ENCODE peak calls at places on chromosomes 2 and 18, in four cellular contexts. L is ovary, N is gastrocnemius medialis, I is upper lobe of left lung. F is an unnamed sample.

GRCh38 chr18:56200381-56200831 is 438.0 kb downstream of the TXNL1 start:
- DNase-seq in L (no peak), N (no peak), I (no peak), F (no peak)

GRCh38 chr18:46629356-46629755 is 27.7 kb downstream of the LOXHD1 start:
- DNase-seq in I (no peak), L (no peak), N (no peak), F (no peak)

GRCh38 chr2:51710222-51710621 is 678.3 kb upstream of the NRXN1 start:
- DNase-seq in L (no peak), I (no peak), N (no peak), F (no peak)

GRCh38 chr18:35619468-35619867 is 37.9 kb downstream of the GALNT1 start:
- DNase-seq in I (no peak), L (no peak), N (no peak), F (no peak)

GRCh38 chr18:5237083-5237722 is 40.1 kb upstream of the AKAIN1 start:
- DNase-seq in N (no peak), L (no peak), I (peak; percentile 48), F (no peak)

GRCh38 chr2:234091432-234091879 is 41.0 kb downstream of the SPP2 start:
- DNase-seq in I (no peak), N (no peak), L (no peak), F (no peak)

GRCh38 chr2:101858246-101858645 is 133.5 kb upstream of the IL1R2 start:
- DNase-seq in I (no peak), N (no peak), L (no peak), F (no peak)

GRCh38 chr2:189579585-189579984 is 1.0 kb downstream of the SLC40A1 start:
- DNase-seq in I (peak; percentile 30), L (no peak), N (no peak), F (no peak)

GRCh38 chr18:13501896-13502295 is 224.5 kb downstream of the FAM210A start:
- DNase-seq in L (no peak), N (no peak), I (no peak), F (no peak)

GRCh38 chr2:28810384-28811285 is at the start of gene SPDYA:
- DNase-seq in N (peak; percentile 44), L (peak; percentile 78), I (peak; percentile 81), F (peak; percentile 76)

GRCh38 chr2:2464095-2464494 is 133.0 kb upstream of the MYT1L start:
- DNase-seq in N (no peak), I (no peak), L (no peak), F (no peak)

GRCh38 chr2:219803294-219803693 is 175.9 kb downstream of the SLC4A3 start:
- DNase-seq in N (no peak), L (no peak), I (no peak), F (no peak)

GRCh38 chr2:185757356-185757755 is 18.8 kb downstream of the FSIP2 start:
- DNase-seq in N (no peak), L (no peak), I (no peak), F (no peak)

GRCh38 chr2:55423303-55423702 is 3.6 kb upstream of the CCDC88A start:
- DNase-seq in I (no peak), N (no peak), L (no peak), F (no peak)
- H3K4me1 ChIP-seq in I (peaks cover 7% of the 10 kb centered on the region), N (peaks cover 14% of the 10 kb centered on the region), L (no peaks in the 10 kb centered on the region), F (peaks cover 21% of the 10 kb centered on the region)

GRCh38 chr2:62194558-62195420 is 1.1 kb upstream of the B3GNT2 start:
- DNase-seq in N (no peak), L (peak; percentile 49), I (no peak), F (peak; percentile 48)
- H3K4me1 ChIP-seq in N (peaks cover 20% of the 10 kb centered on the region), L (peaks cover 5% of the 10 kb centered on the region), I (peaks cover 25% of the 10 kb centered on the region), F (peaks cover 32% of the 10 kb centered on the region)

GRCh38 chr2:16655457-16655837 is 10.2 kb downstream of the CYRIA start:
- DNase-seq in I (no peak), N (no peak), L (no peak), F (no peak)
- H3K4me1 ChIP-seq in I (peaks cover 78% of the 10 kb centered on the region), N (peaks cover 97% of the 10 kb centered on the region), L (peaks cover 12% of the 10 kb centered on the region), F (no peaks in the 10 kb centered on the region)

GRCh38 chr2:160324161-160324768 is 124.2 kb upstream of the ITGB6 start:
- DNase-seq in N (no peak), L (peak; percentile 63), I (peak; percentile 58), F (peak; percentile 21)
- H3K4me1 ChIP-seq in N (peaks cover 50% of the 10 kb centered on the region), L (peaks cover 4% of the 10 kb centered on the region), I (peaks cover 55% of the 10 kb centered on the region), F (peaks cover 66% of the 10 kb centered on the region)

DNA sequence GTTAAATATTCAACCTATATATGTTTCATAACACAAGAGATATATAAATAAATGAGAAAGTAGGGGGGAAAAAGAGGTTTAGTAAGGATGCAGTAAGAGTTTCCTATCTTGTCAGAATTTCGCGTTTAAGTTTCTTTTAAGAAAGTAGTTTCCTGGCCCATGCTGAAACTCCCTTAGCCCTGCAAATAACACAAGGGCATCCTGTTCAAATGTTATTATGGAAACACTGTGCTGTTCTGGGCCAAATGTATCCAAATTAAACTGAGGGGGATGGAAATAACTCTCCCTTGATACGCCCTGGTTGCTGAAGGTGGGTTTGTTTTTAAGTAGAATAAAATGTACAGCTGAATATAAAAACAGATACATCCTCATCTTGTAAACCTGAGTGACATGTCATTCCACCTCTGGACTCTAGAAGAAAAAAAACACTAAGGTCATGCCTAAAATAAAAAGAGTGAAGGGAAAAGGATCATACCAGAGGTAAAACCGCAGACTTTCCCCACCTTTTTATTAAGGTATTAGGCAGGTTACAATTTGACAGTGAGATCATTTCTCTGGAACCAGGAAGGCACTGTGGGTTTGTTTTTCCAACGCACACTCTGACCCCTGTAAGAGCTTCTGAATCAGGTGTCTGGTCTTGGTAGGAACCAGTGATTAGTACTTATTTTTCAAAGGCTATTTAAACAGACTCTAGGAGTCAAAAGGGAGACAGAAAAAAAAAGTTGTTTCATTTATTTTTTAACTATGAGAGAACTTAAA is 16.7 kb downstream of the BCL2 start:
- DNase-seq in I (no peak), L (no peak), N (no peak), F (no peak)
- H3K4me1 ChIP-seq in I (no peaks in the 10 kb centered on the region), L (peaks cover 25% of the 10 kb centered on the region), N (peaks cover 13% of the 10 kb centered on the region), F (peaks cover 98% of the 10 kb centered on the region)

GRCh38 chr2:217804338-217804737 is 198.5 kb downstream of the TNS1 start:
- DNase-seq in I (peak; percentile 21), L (peak; percentile 46), N (no peak), F (no peak)
- H3K4me1 ChIP-seq in I (peaks cover 26% of the 10 kb centered on the region), L (peaks cover 52% of the 10 kb centered on the region), N (peaks cover 33% of the 10 kb centered on the region), F (no peaks in the 10 kb centered on the region)

DNA sequence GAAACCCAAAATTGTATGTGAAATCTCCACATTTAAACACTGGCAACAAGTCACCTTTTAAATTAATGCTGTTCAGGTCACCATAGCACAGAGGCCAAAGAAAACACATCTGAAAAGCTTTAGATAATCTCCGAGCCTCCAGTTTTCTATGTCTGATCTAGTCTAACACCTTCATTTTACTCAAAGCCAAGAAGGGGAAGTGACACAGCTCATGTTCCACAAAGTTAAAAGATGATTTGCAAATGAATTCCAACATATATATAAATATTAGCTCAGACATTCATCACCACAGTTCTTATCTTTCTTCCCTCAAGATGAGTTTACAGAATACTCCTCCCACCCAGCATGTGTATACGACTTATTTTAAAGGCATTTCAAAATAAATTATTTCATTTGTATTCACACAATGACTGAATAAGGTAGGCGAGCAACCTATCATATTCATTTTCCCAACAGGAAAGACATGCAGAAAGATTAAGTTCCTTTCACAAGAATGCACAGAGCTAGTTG is 82.4 kb downstream of the AAK1 start:
- DNase-seq in I (no peak), N (no peak), L (no peak), F (no peak)
- H3K4me1 ChIP-seq in I (peaks cover 5% of the 10 kb centered on the region), N (peaks cover 20% of the 10 kb centered on the region), L (no peaks in the 10 kb centered on the region), F (peaks cover 96% of the 10 kb centered on the region)

GRCh38 chr18:28065031-28065792 is 111.7 kb downstream of the CDH2 start:
- DNase-seq in N (no peak), I (no peak), L (no peak), F (no peak)
- H3K4me1 ChIP-seq in N (no peaks in the 10 kb centered on the region), I (no peaks in the 10 kb centered on the region), L (peaks cover 3% of the 10 kb centered on the region), F (no peaks in the 10 kb centered on the region)

DNA sequence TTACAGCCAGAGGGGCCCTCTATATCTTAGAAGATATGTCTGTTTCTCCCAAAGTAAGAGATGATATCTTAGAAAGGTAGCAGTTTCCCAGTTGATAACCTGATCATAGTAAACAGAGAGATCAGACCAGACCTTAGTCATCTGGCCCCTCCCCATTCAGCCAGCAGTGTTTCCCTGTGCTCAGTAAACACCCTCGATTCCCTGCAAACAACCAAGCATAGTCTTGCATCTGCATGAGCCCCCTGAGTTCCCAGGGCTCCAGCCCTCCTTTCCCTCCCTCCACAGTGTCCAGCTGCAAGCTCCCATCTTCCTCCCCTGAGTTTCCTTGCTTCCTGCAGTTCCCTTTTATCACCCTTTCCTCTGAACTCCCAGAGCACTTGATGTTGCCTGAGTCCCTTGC is 20.3 kb downstream of the NRP2 start:
- DNase-seq in L (no peak), I (no peak), N (no peak), F (no peak)
- H3K4me1 ChIP-seq in L (peaks cover 51% of the 10 kb centered on the region), I (peaks cover 33% of the 10 kb centered on the region), N (peaks cover 6% of the 10 kb centered on the region), F (no peaks in the 10 kb centered on the region)

GRCh38 chr2:200306969-200307811 is 697 bp downstream of the SPATS2L start:
- DNase-seq in L (peak; percentile 49), I (peak; percentile 33), N (no peak), F (peak; percentile 12)

GRCh38 chr2:200308421-200309295 is 2.2 kb downstream of the SPATS2L start:
- DNase-seq in N (no peak), L (no peak), I (no peak), F (no peak)

GRCh38 chr2:200305797-200306718 is at the start of gene SPATS2L:
- DNase-seq in N (peak; percentile 71), L (peak; percentile 83), I (peak; percentile 69), F (peak; percentile 23)

GRCh38 chr2:200308001-200308400 is 1.5 kb downstream of the SPATS2L start:
- DNase-seq in N (no peak), I (no peak), L (no peak), F (no peak)

DNA sequence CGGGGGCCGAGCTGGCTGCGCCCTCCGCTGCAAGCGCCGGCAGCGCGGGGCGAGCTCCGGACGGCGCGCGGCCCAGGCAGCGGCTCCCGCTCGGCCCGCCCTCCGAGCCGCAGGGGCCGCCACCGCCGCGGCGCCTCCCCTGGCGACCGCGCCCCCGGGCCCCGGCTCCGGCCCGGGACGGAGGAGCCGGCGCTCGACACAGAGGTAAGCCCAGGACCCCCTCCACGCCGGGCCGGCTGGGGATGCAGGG is 151 bp downstream of the SPATS2L start:
- DNase-seq in L (no peak), I (no peak), N (no peak), F (no peak)
- H3K4me1 ChIP-seq in L (peaks cover 5% of the 10 kb centered on the region), I (peaks cover 17% of the 10 kb centered on the region), N (peaks cover 34% of the 10 kb centered on the region), F (peaks cover 4% of the 10 kb centered on the region)

F was measured in CD4-positive, alpha-beta memory T cell.